ENCODE peak calls at places on chromosome 21, in six cellular contexts. One of them, this sample, is unnamed.

GRCh38 chr21:26389971-26390641 is 183.0 kb downstream of the CYYR1 start:
- DNase-seq in HFF-Myc: peak
- DNase-seq in aorta: no peak
- DNase-seq in Panc1: peak
- DNase-seq in cardiac muscle cell: peak
- DNase-seq in A549: peak
- DNase-seq in this sample: no peak

GRCh38 chr21:31220567-31220966 is 123.5 kb downstream of the TIAM1 start:
- DNase-seq in aorta: no peak
- DNase-seq in Panc1: no peak
- DNase-seq in HFF-Myc: no peak
- DNase-seq in cardiac muscle cell: peak
- DNase-seq in A549: no peak
- DNase-seq in this sample: no peak

GRCh38 chr21:38679531-38679930 is 126.2 kb upstream of the ETS2 start:
- DNase-seq in HFF-Myc: peak
- DNase-seq in aorta: no peak
- DNase-seq in A549: no peak
- DNase-seq in cardiac muscle cell: peak
- DNase-seq in Panc1: peak
- DNase-seq in this sample: no peak

GRCh38 chr21:29332461-29333354 is 34.0 kb downstream of the BACH1 start:
- DNase-seq in HFF-Myc: no peak
- DNase-seq in aorta: no peak
- DNase-seq in cardiac muscle cell: peak
- DNase-seq in Panc1: no peak
- DNase-seq in A549: no peak
- DNase-seq in this sample: no peak

GRCh38 chr21:23853796-23854379 is 1753.4 kb downstream of the MRPL39 start:
- DNase-seq in cardiac muscle cell: peak
- DNase-seq in HFF-Myc: no peak
- DNase-seq in A549: peak
- DNase-seq in Panc1: no peak
- DNase-seq in aorta: no peak
- DNase-seq in this sample: no peak

GRCh38 chr21:14452031-14452778 is 69.3 kb upstream of the HSPA13 start:
- DNase-seq in Panc1: no peak
- DNase-seq in A549: no peak
- DNase-seq in aorta: no peak
- DNase-seq in HFF-Myc: no peak
- DNase-seq in cardiac muscle cell: peak
- DNase-seq in this sample: no peak

GRCh38 chr21:23936224-23936623 is 1671.1 kb downstream of the MRPL39 start:
- DNase-seq in HFF-Myc: no peak
- DNase-seq in Panc1: no peak
- DNase-seq in cardiac muscle cell: peak
- DNase-seq in aorta: no peak
- DNase-seq in A549: peak
- DNase-seq in this sample: no peak

GRCh38 chr21:30625449-30625848 is 5.0 kb downstream of the KRTAP20-4 start:
- DNase-seq in A549: no peak
- DNase-seq in Panc1: no peak
- DNase-seq in aorta: no peak
- DNase-seq in cardiac muscle cell: no peak
- DNase-seq in HFF-Myc: no peak
- DNase-seq in this sample: no peak

GRCh38 chr21:21163904-21164303 is 165.7 kb downstream of the NCAM2 start:
- DNase-seq in HFF-Myc: peak
- DNase-seq in aorta: no peak
- DNase-seq in Panc1: peak
- DNase-seq in A549: peak
- DNase-seq in cardiac muscle cell: peak
- DNase-seq in this sample: no peak

GRCh38 chr21:31476551-31477120 is 132.6 kb upstream of the TIAM1 start:
- DNase-seq in Panc1: no peak
- DNase-seq in cardiac muscle cell: peak
- DNase-seq in A549: no peak
- DNase-seq in HFF-Myc: no peak
- DNase-seq in aorta: no peak
- DNase-seq in this sample: no peak

GRCh38 chr21:39444406-39445145 is 1.0 kb downstream of the LCA5L start:
- DNase-seq in Panc1: no peak
- DNase-seq in HFF-Myc: no peak
- DNase-seq in A549: no peak
- DNase-seq in aorta: no peak
- DNase-seq in cardiac muscle cell: peak
- DNase-seq in this sample: no peak

DNA sequence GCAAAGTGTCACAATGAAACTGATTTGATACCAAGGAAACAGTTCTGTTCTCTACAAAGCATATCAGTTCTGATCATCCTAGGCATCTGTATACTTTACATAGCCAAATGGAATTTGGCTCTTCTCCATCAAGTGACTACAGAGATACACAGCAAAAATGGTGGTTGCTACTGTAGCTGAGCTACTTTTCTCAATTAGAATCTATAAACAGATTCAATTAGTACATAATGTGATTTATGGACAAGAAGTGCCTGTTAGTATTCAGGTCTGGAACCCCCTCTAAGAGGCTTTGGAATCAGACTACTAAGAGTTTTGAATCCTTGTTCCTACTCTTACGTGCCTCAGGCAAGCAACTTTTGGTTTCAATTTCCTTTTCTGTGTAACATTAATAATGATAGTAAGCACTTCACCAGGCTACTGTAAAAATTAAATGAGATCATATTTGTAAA is 25.5 kb downstream of the C21orf91 start:
- DNase-seq in aorta: no peak
- DNase-seq in HFF-Myc: no peak
- DNase-seq in Panc1: no peak
- DNase-seq in cardiac muscle cell: peak
- DNase-seq in A549: no peak
- DNase-seq in this sample: no peak
- H3K4me3 ChIP-seq in aorta: no peak
- H3K4me3 ChIP-seq in HFF-Myc: no peak
- H3K4me3 ChIP-seq in Panc1: no peak
- H3K4me3 ChIP-seq in cardiac muscle cell: no peak
- H3K4me3 ChIP-seq in A549: no peak
- H3K4me3 ChIP-seq in this sample: peak

GRCh38 chr21:37220433-37220980 is 46.6 kb downstream of the VPS26C start:
- DNase-seq in cardiac muscle cell: peak
- DNase-seq in HFF-Myc: no peak
- DNase-seq in aorta: no peak
- DNase-seq in Panc1: peak
- DNase-seq in A549: peak
- DNase-seq in this sample: no peak

GRCh38 chr21:37214952-37215351 is 52.2 kb downstream of the VPS26C start:
- DNase-seq in cardiac muscle cell: no peak
- DNase-seq in A549: no peak
- DNase-seq in aorta: no peak
- DNase-seq in HFF-Myc: no peak
- DNase-seq in Panc1: no peak
- DNase-seq in this sample: no peak

GRCh38 chr21:37223804-37224345 is 43.3 kb downstream of the VPS26C start:
- DNase-seq in cardiac muscle cell: no peak
- DNase-seq in HFF-Myc: no peak
- DNase-seq in A549: no peak
- DNase-seq in aorta: no peak
- DNase-seq in Panc1: no peak
- DNase-seq in this sample: no peak

GRCh38 chr21:37220981-37221664 is 46.0 kb downstream of the VPS26C start:
- DNase-seq in cardiac muscle cell: peak
- DNase-seq in Panc1: peak
- DNase-seq in aorta: peak
- DNase-seq in A549: peak
- DNase-seq in HFF-Myc: peak
- DNase-seq in this sample: peak

DNA sequence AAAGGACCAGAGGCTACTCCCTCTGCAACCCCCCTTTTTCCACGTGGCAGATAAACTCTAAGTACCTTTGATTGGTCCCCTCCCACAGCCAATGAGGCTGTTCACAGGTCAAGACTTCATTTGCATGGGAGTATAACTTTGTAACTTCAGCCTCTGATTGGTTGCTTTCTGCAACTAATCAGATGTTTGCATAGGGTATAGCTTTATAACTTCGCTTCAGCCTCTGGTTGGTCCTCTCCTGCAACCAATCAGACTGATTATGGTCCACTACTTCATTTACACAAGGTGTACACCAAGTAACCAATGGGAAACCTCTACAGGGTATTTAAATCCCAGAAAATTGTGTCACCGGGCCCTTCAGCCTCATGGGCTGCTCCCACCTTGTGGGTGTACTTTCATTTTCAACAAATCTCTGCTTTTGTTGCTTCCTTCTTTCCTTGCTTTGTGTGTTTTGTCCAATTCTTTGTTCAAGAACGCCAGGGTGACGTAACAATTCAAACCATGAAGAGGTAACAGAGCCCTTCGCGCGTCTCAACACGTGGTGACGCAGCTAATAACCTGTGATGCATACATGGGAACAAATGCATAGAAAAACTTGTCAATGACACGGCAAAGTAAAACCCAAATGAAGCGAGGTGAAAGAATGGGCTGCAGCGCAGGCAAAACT is 47.2 kb downstream of the VPS26C start:
- DNase-seq in HFF-Myc: no peak
- DNase-seq in A549: peak
- DNase-seq in Panc1: no peak
- DNase-seq in cardiac muscle cell: peak
- DNase-seq in aorta: no peak
- DNase-seq in this sample: no peak
- H3K4me3 ChIP-seq in HFF-Myc: peak
- H3K4me3 ChIP-seq in A549: peak
- H3K4me3 ChIP-seq in Panc1: peak
- H3K4me3 ChIP-seq in cardiac muscle cell: no peak
- H3K4me3 ChIP-seq in aorta: peak
- H3K4me3 ChIP-seq in this sample: peak

DNA sequence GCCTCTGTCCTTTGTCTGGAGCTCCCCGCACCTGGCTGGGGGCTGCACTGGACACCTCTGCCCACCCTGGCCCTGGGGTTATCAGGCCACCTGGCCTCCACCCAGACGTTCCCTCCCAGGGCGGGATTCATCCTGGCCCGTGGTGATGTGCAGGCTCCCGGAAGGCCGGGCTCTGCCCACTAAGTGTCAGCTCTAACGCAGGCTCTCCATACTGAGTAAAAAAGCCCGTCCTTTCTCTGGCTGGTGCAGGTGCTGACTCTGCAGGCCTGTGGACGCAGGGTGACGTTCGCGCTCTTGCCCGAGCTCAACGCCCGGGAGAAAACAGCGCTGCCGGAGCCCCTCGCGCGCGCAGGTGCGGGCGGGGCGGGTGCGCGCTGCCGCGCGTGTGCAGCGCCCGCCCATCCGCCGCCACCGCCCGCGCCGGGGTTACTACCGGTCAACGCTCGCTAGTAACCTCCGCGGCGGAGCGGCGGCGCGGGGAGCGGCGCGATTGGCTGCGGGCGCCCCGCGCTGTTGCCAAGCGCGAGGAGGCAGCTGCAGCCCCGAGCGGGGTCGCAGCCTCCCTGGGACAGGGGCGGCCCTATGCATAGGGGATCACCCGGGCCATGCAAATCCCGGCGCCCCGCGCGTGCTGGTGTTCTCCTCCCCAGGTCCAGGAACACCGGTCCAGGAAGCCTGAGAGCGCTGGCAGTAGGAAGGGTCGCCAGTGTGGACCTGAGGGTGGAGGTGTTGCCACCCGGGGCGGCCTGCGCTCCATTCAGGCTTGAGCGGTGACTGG is 15.7 kb downstream of the ABCG1 start:
- DNase-seq in cardiac muscle cell: peak
- DNase-seq in aorta: peak
- DNase-seq in A549: peak
- DNase-seq in Panc1: no peak
- DNase-seq in HFF-Myc: no peak
- DNase-seq in this sample: no peak
- H3K4me3 ChIP-seq in cardiac muscle cell: peak
- H3K4me3 ChIP-seq in aorta: peak
- H3K4me3 ChIP-seq in A549: peak
- H3K4me3 ChIP-seq in Panc1: peak
- H3K4me3 ChIP-seq in HFF-Myc: peak
- H3K4me3 ChIP-seq in this sample: peak

DNA sequence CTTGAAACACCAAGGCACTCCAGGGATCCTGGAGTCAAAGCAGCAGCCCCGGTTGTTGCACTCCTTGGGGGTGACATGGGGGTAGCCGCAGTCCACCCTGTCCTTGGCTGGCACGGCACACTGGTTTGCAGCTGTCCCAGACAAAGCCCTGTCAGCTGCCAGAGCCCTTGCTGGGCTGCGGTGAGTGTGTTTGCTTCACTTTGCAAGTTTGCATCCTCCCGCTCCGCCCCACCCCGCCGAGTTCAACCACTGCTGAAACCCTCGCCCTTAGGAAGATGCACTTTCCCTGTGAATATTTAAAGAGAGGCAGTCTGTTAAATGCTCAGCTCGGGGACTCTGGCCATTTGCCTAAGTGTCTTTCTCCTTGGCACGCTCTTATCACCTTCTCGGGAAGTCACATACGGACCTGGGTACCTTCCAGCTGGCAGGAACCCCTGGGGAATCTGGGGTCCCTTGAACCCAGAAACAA is 1.7 kb downstream of the TFF3 start:
- DNase-seq in Panc1: no peak
- DNase-seq in aorta: no peak
- DNase-seq in A549: no peak
- DNase-seq in cardiac muscle cell: no peak
- DNase-seq in HFF-Myc: no peak
- DNase-seq in this sample: no peak
- H3K4me3 ChIP-seq in Panc1: no peak
- H3K4me3 ChIP-seq in aorta: no peak
- H3K4me3 ChIP-seq in A549: no peak
- H3K4me3 ChIP-seq in cardiac muscle cell: no peak
- H3K4me3 ChIP-seq in HFF-Myc: no peak
- H3K4me3 ChIP-seq in this sample: no peak

GRCh38 chr21:34890724-34891609 is 158.1 kb downstream of the RUNX1 start:
- DNase-seq in A549: no peak
- DNase-seq in Panc1: no peak
- DNase-seq in HFF-Myc: no peak
- DNase-seq in cardiac muscle cell: peak
- DNase-seq in aorta: peak
- DNase-seq in this sample: no peak

GRCh38 chr21:34889537-34890257 is 159.4 kb downstream of the RUNX1 start:
- DNase-seq in cardiac muscle cell: peak
- DNase-seq in HFF-Myc: no peak
- DNase-seq in Panc1: no peak
- DNase-seq in A549: peak
- DNase-seq in aorta: peak
- DNase-seq in this sample: no peak

GRCh38 chr21:34891610-34891943 is 157.5 kb downstream of the RUNX1 start:
- DNase-seq in cardiac muscle cell: no peak
- DNase-seq in Panc1: no peak
- DNase-seq in A549: no peak
- DNase-seq in HFF-Myc: no peak
- DNase-seq in aorta: no peak
- DNase-seq in this sample: no peak

GRCh38 chr21:34889287-34889536 is 159.9 kb downstream of the RUNX1 start:
- DNase-seq in A549: peak
- DNase-seq in HFF-Myc: no peak
- DNase-seq in cardiac muscle cell: peak
- DNase-seq in aorta: peak
- DNase-seq in Panc1: no peak
- DNase-seq in this sample: no peak

GRCh38 chr21:34890258-34890723 is 158.8 kb downstream of the RUNX1 start:
- DNase-seq in A549: no peak
- DNase-seq in HFF-Myc: no peak
- DNase-seq in cardiac muscle cell: no peak
- DNase-seq in aorta: no peak
- DNase-seq in Panc1: no peak
- DNase-seq in this sample: peak
- H3K4me3 ChIP-seq in A549: peak
- H3K4me3 ChIP-seq in HFF-Myc: peak
- H3K4me3 ChIP-seq in cardiac muscle cell: no peak
- H3K4me3 ChIP-seq in aorta: no peak
- H3K4me3 ChIP-seq in Panc1: peak
- H3K4me3 ChIP-seq in this sample: peak

GRCh38 chr21:33976082-33976979 is 60.7 kb upstream of the ATP5PO start:
- DNase-seq in HFF-Myc: peak
- DNase-seq in aorta: peak
- DNase-seq in Panc1: peak
- DNase-seq in A549: peak
- DNase-seq in cardiac muscle cell: peak
- DNase-seq in this sample: no peak
- H3K4me3 ChIP-seq in HFF-Myc: no peak
- H3K4me3 ChIP-seq in aorta: no peak
- H3K4me3 ChIP-seq in Panc1: no peak
- H3K4me3 ChIP-seq in A549: no peak
- H3K4me3 ChIP-seq in cardiac muscle cell: no peak
- H3K4me3 ChIP-seq in this sample: no peak